ENCODE peak calls at places on chromosomes 3 and 15, in nine cellular contexts. Z is activated CD8-positive, alpha-beta T cell treated with anti-CD3 and anti-CD28 coated beads for 36 hours; K is NCI-H1105 treated with DMSO at 0.1 percent for 48 hours; T is stimulated activated CD4-positive, alpha-beta T cell treated with anti-CD3 and anti-CD28 coated beads, Interleukin-15, amount 100 ng/mL, for 1 hour; M is activated CD4-positive, alpha-beta T cell treated with anti-CD3 and anti-CD28 coated beads, Interleukin-2, amount 50 U/mL, for 1 hour; X is globus pallidus; U is activated naive CD4-positive, alpha-beta T cell treated with anti-CD3 and anti-CD28 coated beads, Interleukin-2, amount 50 U/mL, for 72 hours; N is HTR-8/SVneo; R is retinal pigment epithelial cell. V is an unnamed sample.

GRCh38 chr3:48141225-48142137 is 46.7 kb downstream of the CDC25A start:
- DNase-seq in X (no peak), R (no peak), M (no peak), N (no peak), Z (no peak), U (no peak), K (no peak), T (no peak), V (no peak)

GRCh38 chr3:32596926-32597369 is 26.3 kb upstream of the DYNC1LI1 start:
- DNase-seq in U (no peak), R (no peak), N (no peak), M (no peak), X (no peak), T (no peak), K (no peak), Z (no peak), V (no peak)

GRCh38 chr3:129016366-129016724 is 15.2 kb downstream of the EFCC1 start:
- DNase-seq in T (peak), R (no peak), N (no peak), K (peak), X (no peak), U (peak), M (peak), Z (peak), V (no peak)

GRCh38 chr3:178350763-178351162 is 185.5 kb upstream of the KCNMB2 start:
- DNase-seq in R (no peak), N (no peak), X (no peak), U (no peak), T (no peak), M (no peak), Z (no peak), K (no peak), V (peak)

GRCh38 chr15:95302206-95302605 is 1028.3 kb upstream of the NR2F2 start:
- DNase-seq in X (no peak), M (no peak), Z (no peak), K (no peak), R (no peak), N (no peak), U (no peak), T (no peak), V (no peak)

GRCh38 chr3:149736180-149737100 is 15.8 kb downstream of the COMMD2 start:
- DNase-seq in M (no peak), X (no peak), T (no peak), Z (no peak), U (no peak), R (peak), K (no peak), N (peak), V (peak)

GRCh38 chr15:74598126-74598842 is 17.4 kb upstream of the CLK3 start:
- DNase-seq in X (peak), U (peak), R (peak), N (peak), M (peak), Z (peak), K (peak), T (peak), V (peak)

GRCh38 chr3:39752019-39752637 is 57.3 kb upstream of the MYRIP start:
- DNase-seq in Z (no peak), X (no peak), R (no peak), K (no peak), N (no peak), U (no peak), M (no peak), T (no peak), V (no peak)

GRCh38 chr3:66830301-66830700 is 167.8 kb upstream of the KBTBD8 start:
- DNase-seq in R (no peak), X (no peak), N (no peak), M (no peak), U (no peak), Z (no peak), K (no peak), T (no peak), V (no peak)

GRCh38 chr3:152728346-152728980 is 106.5 kb upstream of the P2RY1 start:
- DNase-seq in R (no peak), N (no peak), T (no peak), X (no peak), K (no peak), M (no peak), Z (no peak), U (no peak), V (no peak)

GRCh38 chr15:77179541-77179998 is 108.7 kb upstream of the TSPAN3 start:
- DNase-seq in U (no peak), Z (peak), X (no peak), N (no peak), T (no peak), M (no peak), K (no peak), R (no peak), V (no peak)

V was measured in skeletal muscle cell.